ENCODE peak calls at places on chromosomes 4 and X, in six cellular contexts. N is BJ, H is ascending aorta, T is colonic mucosa, D is stomach, S is transverse colon. A is an unnamed sample.

GRCh38 chr4:125314676-125315570 is at the start of gene FAT4:
- DNase-seq in N (peak; percentile 83), H (peak; percentile 83), T (peak; percentile 77), D (peak; percentile 86), S (peak; percentile 82), A (peak; percentile 97)

GRCh38 chrX:115968436-115969252 is 201.9 kb upstream of the AGTR2 start:
- DNase-seq in N (no peak), H (no peak), T (peak; percentile 59), D (no peak), S (peak; percentile 58), A (no peak)

GRCh38 chr4:12729384-12729783 is 754.8 kb downstream of the RAB28 start:
- DNase-seq in N (no peak), H (no peak), T (no peak), D (no peak), S (no peak), A (no peak)

GRCh38 chr4:168604496-168605373 is 107.9 kb downstream of the PALLD start:
- DNase-seq in N (no peak), H (no peak), T (no peak), D (no peak), S (no peak), A (no peak)

GRCh38 chr4:6452897-6453687 is 19.3 kb downstream of the PPP2R2C start:
- DNase-seq in N (no peak), H (no peak), T (no peak), D (no peak), S (no peak), A (no peak)

GRCh38 chr4:8185930-8186329 is 13.2 kb upstream of the SH3TC1 start:
- DNase-seq in N (no peak), H (no peak), T (no peak), D (no peak), S (no peak), A (no peak)

GRCh38 chrX:147884958-147885357 is 26.8 kb upstream of the FMR1 start:
- DNase-seq in N (no peak), H (no peak), T (no peak), D (no peak), S (no peak), A (no peak)

GRCh38 chrX:82813671-82814078 is 694.4 kb upstream of the POU3F4 start:
- DNase-seq in N (no peak), H (no peak), T (no peak), D (no peak), S (no peak), A (peak; percentile 36)

GRCh38 chr4:183889190-183889589 is 15.9 kb upstream of the STOX2 start:
- DNase-seq in N (no peak), H (no peak), T (no peak), D (no peak), S (no peak), A (no peak)

GRCh38 chrX:107168712-107169111 is 37.5 kb downstream of the NUP62CL start:
- DNase-seq in N (no peak), H (no peak), T (no peak), D (no peak), S (no peak), A (no peak)

GRCh38 chrX:56745019-56745418 is 16.0 kb downstream of the NBDY start:
- DNase-seq in N (peak; percentile 22), H (no peak), T (no peak), D (no peak), S (no peak), A (peak; percentile 29)

GRCh38 chrX:41481264-41482109 is 34.3 kb downstream of the NYX start:
- DNase-seq in N (no peak), H (no peak), T (no peak), D (no peak), S (no peak), A (no peak)

GRCh38 chr4:78058591-78059523 is 1.7 kb downstream of the FRAS1 start:
- DNase-seq in N (no peak), H (no peak), T (peak; percentile 52), D (peak; percentile 51), S (peak; percentile 41), A (no peak)

GRCh38 chr4:167282171-167282864 is 48.0 kb upstream of the SPOCK3 start:
- DNase-seq in N (no peak), H (no peak), T (no peak), D (no peak), S (no peak), A (no peak)

GRCh38 chrX:136198678-136199243 is 51.4 kb downstream of the FHL1 start:
- DNase-seq in N (no peak), H (no peak), T (no peak), D (no peak), S (no peak), A (no peak)
- H3K4me3 ChIP-seq in N (peak overlapping the region; percentile 57), H (peak overlapping the region; percentile 7), T (no peak overlapping the region), D (no peak overlapping the region), S (peak overlapping the region; percentile 11), A (no peak overlapping the region)

GRCh38 chr4:61541474-61541873 is 341.3 kb downstream of the ADGRL3 start:
- DNase-seq in N (no peak), H (no peak), T (no peak), D (no peak), S (no peak), A (no peak)
- TF ChIP-seq CTCF in N (no peak), H (no peak), T (no peak), D (no peak), S (no peak), A (no peak)

GRCh38 chrX:630922-631496 is 418 bp downstream of the SHOX start:
- DNase-seq in N (no peak), H (no peak), T (no peak), D (no peak), S (no peak), A (no peak)
- H3K27me3 ChIP-seq in N (no peaks in the 10 kb centered on the region), H (peaks cover 6% of the 10 kb centered on the region), T (peaks cover 55% of the 10 kb centered on the region), D (peaks cover 88% of the 10 kb centered on the region), S (peaks cover 87% of the 10 kb centered on the region), A (peaks cover 3% of the 10 kb centered on the region)

DNA sequence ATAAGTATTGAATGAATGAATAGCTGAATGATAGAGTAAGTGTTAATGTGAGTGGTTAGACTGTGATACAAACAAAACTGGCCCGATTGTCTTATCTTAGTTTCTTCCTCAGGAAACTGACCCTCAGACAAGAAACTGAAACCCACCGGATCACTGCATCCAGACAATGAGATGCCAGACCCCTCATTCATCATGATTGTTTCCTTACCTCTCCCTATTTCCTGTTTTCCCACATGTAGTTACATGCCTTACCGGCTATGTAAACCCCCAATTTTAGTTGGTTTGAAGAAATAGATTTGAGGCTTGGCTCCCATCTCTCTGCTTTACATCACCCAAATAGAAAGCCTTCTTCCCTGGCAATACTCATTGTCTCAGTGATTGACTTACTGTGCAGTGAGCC is 218.9 kb upstream of the PPP1R2C start:
- DNase-seq in N (no peak), H (no peak), T (no peak), D (no peak), S (no peak), A (no peak)
- H3K4me3 ChIP-seq in N (no peak overlapping the region), H (no peak overlapping the region), T (no peak overlapping the region), D (no peak overlapping the region), S (no peak overlapping the region), A (no peak overlapping the region)

GRCh38 chrX:64885850-64886249 is 90.4 kb downstream of the ZC4H2 start:
- DNase-seq in N (no peak), H (no peak), T (peak; percentile 30), D (no peak), S (peak; percentile 11), A (no peak)
- TF ChIP-seq CTCF in N (peak; percentile 43), H (no peak), T (peak; percentile 65), D (no peak), S (peak; percentile 39), A (no peak)

GRCh38 chr4:1220566-1220965 is 28.4 kb downstream of the CTBP1 start:
- DNase-seq in N (no peak), H (no peak), T (no peak), D (no peak), S (no peak), A (no peak)

GRCh38 chr4:1218892-1219552 is 29.9 kb downstream of the CTBP1 start:
- DNase-seq in N (no peak), H (no peak), T (no peak), D (no peak), S (peak; percentile 40), A (no peak)

GRCh38 chr4:1217366-1217765 is 31.6 kb downstream of the CTBP1 start:
- DNase-seq in N (no peak), H (no peak), T (no peak), D (no peak), S (no peak), A (no peak)

GRCh38 chr4:1221155-1221870 is 27.6 kb downstream of the CTBP1 start:
- DNase-seq in N (no peak), H (no peak), T (no peak), D (no peak), S (no peak), A (no peak)

GRCh38 chr4:1219553-1219950 is 29.4 kb downstream of the CTBP1 start:
- DNase-seq in N (no peak), H (no peak), T (no peak), D (no peak), S (no peak), A (no peak)
- H3K27me3 ChIP-seq in N (no peaks in the 10 kb centered on the region), H (no peaks in the 10 kb centered on the region), T (no peaks in the 10 kb centered on the region), D (no peaks in the 10 kb centered on the region), S (no peaks in the 10 kb centered on the region), A (no peaks in the 10 kb centered on the region)

DNA sequence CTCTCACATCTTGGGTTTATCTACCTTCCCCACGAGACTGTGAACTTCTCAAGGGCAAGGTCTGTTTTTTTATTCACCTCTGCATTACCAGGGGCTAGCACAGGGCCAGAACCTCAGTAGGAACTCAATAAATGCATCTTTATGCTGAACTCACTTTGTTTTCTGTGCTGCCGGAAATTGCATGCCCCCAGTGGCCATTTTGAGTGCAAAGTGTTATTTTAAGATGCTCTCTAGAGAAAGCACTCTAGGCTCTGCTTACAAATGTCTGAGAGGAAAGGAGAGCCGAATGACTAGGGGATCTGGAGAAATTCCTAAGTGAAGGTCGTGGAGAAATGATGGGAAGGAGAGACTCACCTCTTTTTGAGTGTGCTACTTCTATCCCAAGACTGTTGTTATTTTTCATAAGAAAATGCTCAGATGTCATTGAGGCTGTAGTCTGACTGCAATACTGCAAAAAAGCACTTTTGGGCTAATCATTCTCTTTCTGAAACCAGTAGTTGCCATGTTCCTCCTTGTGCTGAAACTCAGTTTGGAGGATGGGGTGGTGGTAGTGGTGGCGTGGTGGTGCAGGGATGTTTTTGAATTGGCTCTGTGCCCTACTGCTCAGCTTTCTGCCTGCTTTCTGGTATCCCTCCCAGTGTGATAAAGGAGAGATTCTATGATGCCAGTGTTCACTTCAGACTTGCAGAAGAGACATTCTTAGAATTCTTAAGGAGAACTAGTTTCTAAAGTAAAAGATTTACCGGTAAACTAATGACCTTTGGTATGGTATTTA is 41.3 kb downstream of the DOCK11 start:
- DNase-seq in N (no peak), H (no peak), T (no peak), D (no peak), S (no peak), A (no peak)
- H3K4me3 ChIP-seq in N (no peak overlapping the region), H (no peak overlapping the region), T (no peak overlapping the region), D (no peak overlapping the region), S (no peak overlapping the region), A (peak overlapping the region; percentile 0)

GRCh38 chrX:51336584-51336983 is 4.0 kb downstream of the NUDT10 start:
- DNase-seq in N (no peak), H (no peak), T (no peak), D (no peak), S (no peak), A (no peak)
- TF ChIP-seq CTCF in N (peak; percentile 59), H (no peak), T (peak; percentile 34), D (no peak), S (peak; percentile 30), A (peak; percentile 57)

DNA sequence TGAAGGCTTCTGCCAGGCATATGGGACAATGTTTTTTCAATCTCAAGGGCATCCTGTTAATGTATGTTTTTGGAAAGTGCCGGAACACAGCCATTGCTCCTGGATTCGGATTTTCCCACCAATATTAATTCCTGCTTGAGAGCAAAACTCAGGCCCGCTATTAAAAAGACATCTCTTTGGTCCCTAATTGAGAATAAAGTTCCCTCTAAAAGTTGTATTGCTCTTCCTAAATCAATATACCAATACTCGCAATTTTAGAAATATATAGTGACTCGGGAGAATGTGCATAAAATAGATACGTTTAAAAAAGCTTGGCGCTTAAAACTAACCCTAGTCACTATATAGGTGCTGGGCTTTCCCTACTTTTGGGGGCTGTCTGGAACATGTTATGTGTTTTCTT is 15.5 kb upstream of the PITX2 start:
- DNase-seq in N (no peak), H (no peak), T (no peak), D (no peak), S (no peak), A (no peak)
- H3K27me3 ChIP-seq in N (peaks cover 53% of the 10 kb centered on the region), H (peaks cover 13% of the 10 kb centered on the region), T (peaks cover 76% of the 10 kb centered on the region), D (peaks cover 100% of the 10 kb centered on the region), S (peaks cover 100% of the 10 kb centered on the region), A (peaks cover 90% of the 10 kb centered on the region)

A was measured in AG04450.